ENCODE peak calls at places on chromosomes 6 and 20, in four cellular contexts. O is K562, B is GM12878, U is GM12891. R is an unnamed sample.

GRCh38 chr20:38211200-38212097 is 46.4 kb upstream of the TGM2 start:
- DNase-seq in U (no peak), B (no peak), O (no peak), R (no peak)

GRCh38 chr6:16482702-16483314 is 244.4 kb downstream of the GMPR start:
- DNase-seq in B (no peak), O (no peak), U (no peak), R (no peak)

GRCh38 chr6:15062311-15063252 is 183.3 kb upstream of the JARID2 start:
- DNase-seq in U (no peak), B (no peak), O (peak; percentile 85), R (no peak)

GRCh38 chr6:148693882-148694484 is 52.8 kb upstream of the UST start:
- DNase-seq in B (no peak), U (no peak), O (no peak), R (no peak)

GRCh38 chr6:13396241-13396792 is 68.0 kb upstream of the TBC1D7 start:
- DNase-seq in B (no peak), O (no peak), U (no peak), R (no peak)

GRCh38 chr20:36830791-36831691 is 44.9 kb upstream of the TLDC2 start:
- DNase-seq in U (no peak), B (no peak), O (no peak), R (no peak)

GRCh38 chr6:106849676-106850332 is 124.7 kb downstream of the CD24 start:
- DNase-seq in U (no peak), B (no peak), O (peak; percentile 20), R (no peak)

GRCh38 chr20:58982406-58983114 is 1.5 kb downstream of the NELFCD start:
- DNase-seq in U (no peak), O (peak; percentile 40), B (no peak), R (no peak)

GRCh38 chr6:4560225-4561077 is 215.8 kb upstream of the CDYL start:
- DNase-seq in B (no peak), U (no peak), O (no peak), R (no peak)

GRCh38 chr20:1434571-1435336 is 31.9 kb downstream of the NSFL1C start:
- DNase-seq in U (no peak), B (peak; percentile 78), O (peak; percentile 66), R (peak; percentile 22)

GRCh38 chr20:1825492-1825891 is 69.7 kb upstream of the SIRPA start:
- DNase-seq in U (no peak), O (no peak), B (no peak), R (no peak)

GRCh38 chr20:48723308-48724264 is 104.2 kb downstream of the PREX1 start:
- DNase-seq in O (no peak), U (no peak), B (no peak), R (no peak)

GRCh38 chr6:138431276-138432062 is 27.4 kb downstream of the HEBP2 start:
- DNase-seq in B (no peak), O (no peak), U (no peak), R (no peak)

GRCh38 chr6:133972388-133972787 is 19.4 kb downstream of the TBPL1 start:
- DNase-seq in U (no peak), O (no peak), B (no peak), R (no peak)

GRCh38 chr6:142819603-142820335 is 125.2 kb downstream of the HIVEP2 start:
- DNase-seq in O (no peak), B (peak; percentile 90), U (no peak), R (no peak)

GRCh38 chr6:38271081-38271480 is 368.6 kb downstream of the BTBD9 start:
- DNase-seq in B (no peak), O (no peak), U (no peak), R (no peak)

GRCh38 chr6:159255434-159255951 is 86.3 kb downstream of the FNDC1 start:
- DNase-seq in B (no peak), O (no peak), U (no peak), R (no peak)

GRCh38 chr6:109772961-109773431 is 81.9 kb downstream of the FIG4 start:
- DNase-seq in B (no peak), U (no peak), O (no peak), R (no peak)

GRCh38 chr6:38460216-38460615 is 179.5 kb downstream of the BTBD9 start:
- DNase-seq in B (no peak), O (no peak), U (no peak), R (no peak)

GRCh38 chr6:106223300-106223930 is 102.1 kb downstream of the ATG5 start:
- DNase-seq in B (peak; percentile 52), U (no peak), O (peak; percentile 13), R (no peak)

GRCh38 chr20:37539956-37540455 is 12.3 kb upstream of the BLCAP start:
- DNase-seq in B (no peak), U (no peak), O (no peak), R (no peak)

GRCh38 chr20:2873747-2874041 is 413 bp downstream of the PTPRA start:
- DNase-seq in B (no peak), U (peak; percentile 44), O (no peak), R (peak; percentile 51)

GRCh38 chr6:150391890-150392289 is 23.1 kb downstream of the IYD start:
- DNase-seq in O (no peak), U (no peak), B (no peak), R (no peak)

GRCh38 chr20:29876911-29877285 is 1380.6 kb upstream of the DEFB115 start:
- DNase-seq in U (no peak), B (no peak), O (no peak), R (no peak)

GRCh38 chr20:5654557-5654956 is 95.6 kb upstream of the SHLD1 start:
- DNase-seq in U (no peak), B (no peak), O (peak; percentile 28), R (no peak)

GRCh38 chr6:81739230-81740195 is 13.0 kb downstream of the TENT5A start:
- DNase-seq in B (no peak), O (no peak), U (no peak), R (no peak)

GRCh38 chr6:147911686-147912085 is 403.2 kb downstream of the SAMD5 start:
- DNase-seq in U (no peak), B (no peak), O (no peak), R (no peak)

GRCh38 chr20:2692886-2693285 is 306 bp downstream of the EBF4 start:
- DNase-seq in O (peak; percentile 48), U (peak; percentile 58), B (no peak), R (no peak)

GRCh38 chr6:33392168-33392947 is 735 bp downstream of the KIFC1 start:
- DNase-seq in O (peak; percentile 44), U (peak; percentile 34), B (no peak), R (no peak)

GRCh38 chr6:48447251-48447650 is 336.3 kb upstream of the PTCHD4 start:
- DNase-seq in O (no peak), U (no peak), B (no peak), R (no peak)

GRCh38 chr6:74057326-74057725 is 361.3 kb downstream of the CD109 start:
- DNase-seq in O (no peak), U (no peak), B (no peak), R (no peak)

GRCh38 chr6:33634203-33634727 is 13.1 kb downstream of the ITPR3 start:
- DNase-seq in O (no peak), U (no peak), B (no peak), R (no peak)

GRCh38 chr6:104921896-104922295 is 35.0 kb upstream of the LIN28B start:
- DNase-seq in U (no peak), B (no peak), O (no peak), R (no peak)
- TF ChIP-seq POLR2A in U (no peak), B (no peak), O (no peak), R (no peak)

GRCh38 chr6:21616005-21616404 is 22.5 kb downstream of the SOX4 start:
- DNase-seq in O (no peak), U (no peak), B (no peak), R (no peak)
- TF ChIP-seq TAF1 in O (no peak), U (no peak), B (no peak), R (no peak)

GRCh38 chr6:166636191-166636938 is 9.3 kb upstream of the RPS6KA2 start:
- DNase-seq in B (no peak), O (no peak), U (no peak), R (no peak)
- TF ChIP-seq POLR2A in B (no peak), O (no peak), U (no peak), R (no peak)

DNA sequence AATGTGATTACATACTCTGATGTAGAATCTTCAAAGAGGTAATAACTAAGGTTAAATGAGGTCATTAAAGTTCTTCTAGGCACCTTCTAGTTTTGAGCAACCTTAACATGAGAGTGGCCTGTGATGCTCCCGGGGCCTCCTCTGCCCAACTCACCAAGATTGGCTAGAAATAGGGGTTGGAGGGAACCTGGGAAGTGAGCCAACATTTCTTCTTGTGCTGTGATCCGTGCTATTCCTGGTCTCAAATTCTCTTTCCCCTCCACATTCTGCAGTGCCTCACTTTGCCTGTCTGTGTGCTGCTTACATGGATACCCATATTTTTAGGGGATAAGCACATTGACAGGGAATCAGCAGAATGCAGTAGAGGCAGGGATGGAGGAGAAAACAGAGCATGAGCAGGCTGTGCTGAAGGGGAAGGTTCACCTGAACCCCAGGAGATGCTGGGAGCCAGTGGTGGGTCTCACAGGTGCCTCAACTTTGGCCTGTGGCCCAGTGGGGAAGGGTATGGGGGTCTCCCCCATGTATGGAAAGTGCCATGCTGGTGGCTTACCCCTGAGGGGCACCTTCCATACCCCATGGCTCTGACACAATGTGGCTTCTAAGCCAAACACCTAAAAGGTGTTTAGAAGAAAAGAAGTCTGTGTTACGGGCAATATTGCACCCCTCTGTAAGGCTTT is 164.7 kb upstream of the CHD6 start:
- DNase-seq in U (no peak), O (no peak), B (no peak), R (no peak)
- TF ChIP-seq TAF1 in U (no peak), O (no peak), B (no peak), R (no peak)

GRCh38 chr6:137044366-137045220 is at the start of gene IL20RA:
- DNase-seq in O (no peak), U (peak; percentile 37), B (no peak), R (peak; percentile 37)
- TF ChIP-seq POLR2A in O (no peak), U (no peak), B (no peak), R (no peak)

DNA sequence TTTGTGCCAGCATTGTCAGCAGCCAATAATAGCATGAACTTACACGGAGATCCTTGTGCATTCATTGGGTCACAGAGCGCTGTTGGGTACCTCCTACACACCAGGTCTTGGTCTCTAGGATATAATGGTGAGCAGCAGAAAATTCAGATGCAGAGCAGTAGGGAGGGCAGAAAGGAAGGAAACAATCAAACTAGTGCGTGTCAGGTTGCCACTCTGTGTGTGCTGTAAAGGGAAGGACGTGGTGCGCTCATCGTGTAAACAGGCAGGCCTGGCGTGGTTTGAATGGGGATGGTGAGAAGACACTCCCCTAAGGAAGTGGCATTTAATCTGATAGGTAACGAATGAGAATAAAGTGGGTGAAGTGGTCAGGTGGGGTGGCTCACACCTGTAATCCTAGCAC is 336.4 kb downstream of the CDH26 start:
- DNase-seq in B (no peak), O (no peak), U (no peak), R (no peak)
- TF ChIP-seq TAF1 in B (no peak), O (no peak), U (no peak), R (no peak)